ENCODE peak calls at places on chromosomes 12 and 14, in eight cellular contexts. J is GDM1; I is stimulated activated CD8-positive, alpha-beta memory T cell treated with anti-CD3 and anti-CD28 coated beads, Interleukin-7, amount 100 ng/mL, for 24 hours; M is M059J; N is sciatic nerve; T is EL; V is HEK293T; F is left ventricle myocardium inferior. R is an unnamed sample.

GRCh38 chr12:122129131-122129530 is 44.9 kb downstream of the IL31 start:
- DNase-seq in F (no peak), M (no peak), T (no peak), J (no peak), I (no peak), N (no peak), V (no peak), R (no peak)

GRCh38 chr14:68816183-68816942 is 23.5 kb upstream of the ZFP36L1 start:
- DNase-seq in F (peak), T (peak), M (peak), J (peak), I (peak), N (peak), V (peak), R (peak)

GRCh38 chr12:98373982-98374381 is 141.4 kb upstream of the TMPO start:
- DNase-seq in I (no peak), N (no peak), M (peak), T (no peak), F (no peak), J (no peak), V (peak), R (no peak)

GRCh38 chr12:120007272-120007671 is 18.2 kb downstream of the BICDL1 start:
- DNase-seq in J (peak), F (no peak), T (no peak), V (no peak), M (no peak), N (no peak), I (no peak), R (no peak)

GRCh38 chr12:98417303-98417702 is 98.1 kb upstream of the TMPO start:
- DNase-seq in I (no peak), J (no peak), T (no peak), M (no peak), N (no peak), F (no peak), V (no peak), R (no peak)

GRCh38 chr14:100305446-100306255 is 593 bp downstream of the SLC25A29 start:
- DNase-seq in M (no peak), F (peak), I (peak), V (no peak), J (peak), T (peak), N (peak), R (no peak)

GRCh38 chr12:25648460-25648859 is 95.4 kb upstream of the LMNTD1 start:
- DNase-seq in I (no peak), V (peak), F (peak), N (no peak), T (peak), M (peak), J (no peak), R (no peak)

GRCh38 chr14:102086346-102086971 is 385 bp downstream of the HSP90AA1 start:
- DNase-seq in N (no peak), V (peak), F (peak), T (peak), I (no peak), M (peak), J (no peak), R (peak)

GRCh38 chr12:49019435-49020317 is 1.1 kb upstream of the PRKAG1 start:
- DNase-seq in F (no peak), J (peak), N (no peak), T (peak), I (no peak), V (peak), M (peak), R (no peak)

R was measured in NCI-H446.